ENCODE peak calls at places on chromosome X, in four cellular contexts. D is NCI-H345, T is upper lobe of right lung, O is neural progenitor cell. Q is an unnamed sample.

GRCh38 chrX:49193542-49193964 is 6.4 kb downstream of the SYP start:
- DNase-seq in D (no peak), T (no peak), O (no peak), Q (no peak)

GRCh38 chrX:105635794-105636193 is 186.5 kb upstream of the NRK start:
- DNase-seq in D (no peak), T (no peak), O (no peak), Q (no peak)

GRCh38 chrX:101022020-101022419 is 29.9 kb downstream of the TRMT2B start:
- DNase-seq in D (no peak), T (no peak), O (no peak), Q (no peak)

GRCh38 chrX:133068461-133068860 is 28.4 kb downstream of the USP26 start:
- DNase-seq in D (no peak), T (no peak), O (peak; percentile 17), Q (no peak)

GRCh38 chrX:103779156-103779555 is 2.5 kb downstream of the PLP1 start:
- DNase-seq in D (peak; percentile 44), T (no peak), O (peak; percentile 26), Q (peak; percentile 20)

GRCh38 chrX:15737957-15738685 is at the start of gene CA5B:
- DNase-seq in D (no peak), T (peak; percentile 96), O (peak; percentile 98), Q (peak; percentile 63)

GRCh38 chrX:16870095-16870860 is at the start of gene RBBP7:
- DNase-seq in D (peak; percentile 95), T (peak; percentile 95), O (peak; percentile 98), Q (peak; percentile 76)

GRCh38 chrX:149961572-149961971 is 23.3 kb upstream of the EOLA2 start:
- DNase-seq in D (no peak), T (no peak), O (no peak), Q (no peak)

GRCh38 chrX:132853040-132853439 is 105.4 kb downstream of the HS6ST2 start:
- DNase-seq in D (no peak), T (no peak), O (no peak), Q (no peak)

GRCh38 chrX:152635941-152636340 is 1.8 kb upstream of the GABRQ start:
- DNase-seq in D (peak; percentile 41), T (no peak), O (peak; percentile 74), Q (peak; percentile 44)

GRCh38 chrX:43627147-43627546 is 29.0 kb upstream of the MAOA start:
- DNase-seq in D (no peak), T (no peak), O (no peak), Q (no peak)

GRCh38 chrX:386768-387575 is at the start of gene PPP2R3B:
- DNase-seq in D (no peak), T (peak; percentile 100), O (peak; percentile 99), Q (peak; percentile 91)

GRCh38 chrX:130330706-130331105 is 9.0 kb upstream of the SLC25A14 start:
- DNase-seq in D (peak; percentile 38), T (peak; percentile 67), O (peak; percentile 60), Q (peak; percentile 36)

GRCh38 chrX:11423362-11423818 is 130.2 kb downstream of the AMELX start:
- DNase-seq in D (no peak), T (no peak), O (no peak), Q (peak; percentile 80)